ENCODE peak calls at places on chromosomes 2 and 18, in four cellular contexts. One of them, this sample, is unnamed.

GRCh38 chr2:240465268-240465764 is 29.9 kb downstream of the GPC1 start:
- DNase-seq in coronary artery: no peak
- DNase-seq in GM13977: no peak
- DNase-seq in upper lobe of right lung: no peak
- DNase-seq in this sample: no peak

GRCh38 chr2:213251618-213252017 is 32.6 kb upstream of the SPAG16 start:
- DNase-seq in coronary artery: no peak
- DNase-seq in upper lobe of right lung: no peak
- DNase-seq in GM13977: peak; percentile 28
- DNase-seq in this sample: no peak

GRCh38 chr2:38251940-38252339 is 125.1 kb downstream of the ATL2 start:
- DNase-seq in GM13977: no peak
- DNase-seq in upper lobe of right lung: no peak
- DNase-seq in coronary artery: no peak
- DNase-seq in this sample: no peak

GRCh38 chr2:112230371-112230770 is 24.5 kb downstream of the ZC3H8 start:
- DNase-seq in GM13977: no peak
- DNase-seq in upper lobe of right lung: no peak
- DNase-seq in coronary artery: no peak
- DNase-seq in this sample: no peak

GRCh38 chr2:230614913-230615332 is 97.7 kb upstream of the CAB39 start:
- DNase-seq in GM13977: peak; percentile 71
- DNase-seq in upper lobe of right lung: no peak
- DNase-seq in coronary artery: no peak
- DNase-seq in this sample: no peak

GRCh38 chr18:70490008-70490933 is 201.4 kb downstream of the SOCS6 start:
- DNase-seq in GM13977: peak; percentile 21
- DNase-seq in coronary artery: no peak
- DNase-seq in upper lobe of right lung: no peak
- DNase-seq in this sample: no peak

GRCh38 chr2:63054812-63055509 is 4.3 kb downstream of the OTX1 start:
- DNase-seq in GM13977: no peak
- DNase-seq in coronary artery: no peak
- DNase-seq in upper lobe of right lung: no peak
- DNase-seq in this sample: no peak

GRCh38 chr2:203534486-203535077 is 519 bp downstream of the RAPH1 start:
- DNase-seq in upper lobe of right lung: no peak
- DNase-seq in coronary artery: no peak
- DNase-seq in GM13977: peak; percentile 59
- DNase-seq in this sample: no peak

GRCh38 chr2:230885467-230886130 is 20.9 kb downstream of the ITM2C start:
- DNase-seq in GM13977: peak; percentile 64
- DNase-seq in coronary artery: no peak
- DNase-seq in upper lobe of right lung: no peak
- DNase-seq in this sample: no peak

GRCh38 chr2:19801367-19802087 is 100.3 kb downstream of the TTC32 start:
- DNase-seq in upper lobe of right lung: peak; percentile 71
- DNase-seq in coronary artery: peak; percentile 96
- DNase-seq in GM13977: no peak
- DNase-seq in this sample: peak; percentile 46

GRCh38 chr18:74742573-74742972 is 144.9 kb downstream of the ZNF407 start:
- DNase-seq in upper lobe of right lung: no peak
- DNase-seq in GM13977: no peak
- DNase-seq in coronary artery: no peak
- DNase-seq in this sample: no peak

GRCh38 chr2:171814174-171814573 is 79.9 kb downstream of the SLC25A12 start:
- DNase-seq in coronary artery: no peak
- DNase-seq in GM13977: no peak
- DNase-seq in upper lobe of right lung: no peak
- DNase-seq in this sample: no peak

GRCh38 chr18:7980136-7980535 is 413.0 kb downstream of the PTPRM start:
- DNase-seq in GM13977: no peak
- DNase-seq in upper lobe of right lung: no peak
- DNase-seq in coronary artery: no peak
- DNase-seq in this sample: no peak

GRCh38 chr2:24521975-24522639 is 31.1 kb downstream of the NCOA1 start:
- DNase-seq in upper lobe of right lung: no peak
- DNase-seq in coronary artery: no peak
- DNase-seq in GM13977: no peak
- DNase-seq in this sample: no peak

GRCh38 chr18:69648486-69648885 is 247.8 kb downstream of the DOK6 start:
- DNase-seq in GM13977: no peak
- DNase-seq in coronary artery: no peak
- DNase-seq in upper lobe of right lung: no peak
- DNase-seq in this sample: no peak

GRCh38 chr18:69531973-69532372 is 131.3 kb downstream of the DOK6 start:
- DNase-seq in coronary artery: no peak
- DNase-seq in upper lobe of right lung: no peak
- DNase-seq in GM13977: no peak
- DNase-seq in this sample: no peak

GRCh38 chr2:168245074-168245825 is 2.1 kb downstream of the STK39 start:
- DNase-seq in upper lobe of right lung: no peak
- DNase-seq in coronary artery: no peak
- DNase-seq in GM13977: no peak
- DNase-seq in this sample: no peak

GRCh38 chr2:68157002-68157401 is 686 bp upstream of the PNO1 start:
- DNase-seq in coronary artery: no peak
- DNase-seq in GM13977: no peak
- DNase-seq in upper lobe of right lung: peak; percentile 81
- DNase-seq in this sample: no peak

GRCh38 chr2:85273732-85274731 is 53.8 kb downstream of the TGOLN2 start:
- DNase-seq in GM13977: no peak
- DNase-seq in coronary artery: no peak
- DNase-seq in upper lobe of right lung: no peak
- DNase-seq in this sample: no peak

GRCh38 chr2:176491172-176491904 is 222.1 kb downstream of the MTX2 start:
- DNase-seq in upper lobe of right lung: no peak
- DNase-seq in coronary artery: peak; percentile 82
- DNase-seq in GM13977: peak; percentile 87
- DNase-seq in this sample: no peak

GRCh38 chr2:145096582-145096981 is 576.7 kb upstream of the ZEB2 start:
- DNase-seq in GM13977: no peak
- DNase-seq in upper lobe of right lung: no peak
- DNase-seq in coronary artery: no peak
- DNase-seq in this sample: no peak

GRCh38 chr2:49177194-49177593 is 22.9 kb upstream of the FSHR start:
- DNase-seq in coronary artery: no peak
- DNase-seq in GM13977: no peak
- DNase-seq in upper lobe of right lung: no peak
- DNase-seq in this sample: no peak

GRCh38 chr2:42957109-42958035 is 165.0 kb upstream of the HAAO start:
- DNase-seq in GM13977: no peak
- DNase-seq in upper lobe of right lung: no peak
- DNase-seq in coronary artery: no peak
- DNase-seq in this sample: no peak

GRCh38 chr18:9825571-9826073 is 60.2 kb upstream of the TXNDC2 start:
- DNase-seq in upper lobe of right lung: no peak
- DNase-seq in GM13977: no peak
- DNase-seq in coronary artery: no peak
- DNase-seq in this sample: no peak

GRCh38 chr2:1974391-1974790 is 230.1 kb upstream of the PXDN start:
- DNase-seq in GM13977: no peak
- DNase-seq in coronary artery: no peak
- DNase-seq in upper lobe of right lung: no peak
- DNase-seq in this sample: no peak

GRCh38 chr18:45974088-45974536 is 7.0 kb upstream of the EPG5 start:
- DNase-seq in coronary artery: no peak
- DNase-seq in GM13977: peak; percentile 44
- DNase-seq in upper lobe of right lung: no peak
- DNase-seq in this sample: no peak

GRCh38 chr2:88452980-88453582 is 588 bp upstream of the FOXI3 start:
- DNase-seq in coronary artery: no peak
- DNase-seq in upper lobe of right lung: peak; percentile 26
- DNase-seq in GM13977: no peak
- DNase-seq in this sample: no peak

GRCh38 chr18:136433-136832 is 21.9 kb upstream of the USP14 start:
- DNase-seq in coronary artery: no peak
- DNase-seq in GM13977: no peak
- DNase-seq in upper lobe of right lung: no peak
- DNase-seq in this sample: no peak

GRCh38 chr2:237726401-237726830 is 72.2 kb upstream of the RBM44 start:
- DNase-seq in GM13977: no peak
- DNase-seq in coronary artery: no peak
- DNase-seq in upper lobe of right lung: no peak
- DNase-seq in this sample: no peak

GRCh38 chr2:24920813-24921441 is 890 bp upstream of the ADCY3 start:
- DNase-seq in GM13977: no peak
- DNase-seq in coronary artery: no peak
- DNase-seq in upper lobe of right lung: no peak
- DNase-seq in this sample: no peak

GRCh38 chr2:17282245-17282644 is 236.0 kb downstream of the RAD51AP2 start:
- DNase-seq in upper lobe of right lung: no peak
- DNase-seq in coronary artery: no peak
- DNase-seq in GM13977: no peak
- DNase-seq in this sample: no peak

DNA sequence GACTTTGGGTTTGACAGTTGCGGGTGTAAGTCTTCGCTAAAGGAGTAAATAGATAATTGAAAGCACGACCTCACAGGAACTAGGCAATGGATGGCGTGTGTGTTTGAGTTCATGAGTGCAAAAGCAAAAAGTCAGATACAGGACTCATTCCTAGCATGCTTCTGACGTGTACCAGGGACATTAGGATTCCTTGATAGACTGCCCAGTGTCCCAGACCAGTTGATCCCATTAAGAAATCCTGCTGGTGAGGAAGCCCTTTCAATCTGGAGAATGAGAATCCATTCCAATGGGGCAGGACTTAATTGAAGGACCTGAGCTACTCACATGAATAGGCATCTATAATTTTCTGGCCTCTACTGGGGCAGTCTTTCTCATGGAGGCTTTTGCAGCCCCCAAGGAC is 235.4 kb downstream of the RAD51AP2 start:
- DNase-seq in coronary artery: no peak
- DNase-seq in upper lobe of right lung: no peak
- DNase-seq in GM13977: no peak
- DNase-seq in this sample: no peak
- TF ChIP-seq CTCF in coronary artery: no peak
- TF ChIP-seq CTCF in upper lobe of right lung: no peak
- TF ChIP-seq CTCF in GM13977: no peak
- TF ChIP-seq CTCF in this sample: no peak

GRCh38 chr18:58660915-58661314 is 10.3 kb upstream of the MALT1 start:
- DNase-seq in GM13977: no peak
- DNase-seq in upper lobe of right lung: no peak
- DNase-seq in coronary artery: no peak
- DNase-seq in this sample: no peak

GRCh38 chr18:58662118-58662517 is 9.1 kb upstream of the MALT1 start:
- DNase-seq in coronary artery: no peak
- DNase-seq in GM13977: no peak
- DNase-seq in upper lobe of right lung: no peak
- DNase-seq in this sample: no peak

GRCh38 chr18:58659691-58660090 is 11.6 kb upstream of the MALT1 start:
- DNase-seq in upper lobe of right lung: no peak
- DNase-seq in GM13977: no peak
- DNase-seq in coronary artery: no peak
- DNase-seq in this sample: no peak

GRCh38 chr18:58657494-58657893 is 13.8 kb upstream of the MALT1 start:
- DNase-seq in coronary artery: no peak
- DNase-seq in GM13977: no peak
- DNase-seq in upper lobe of right lung: no peak
- DNase-seq in this sample: no peak

DNA sequence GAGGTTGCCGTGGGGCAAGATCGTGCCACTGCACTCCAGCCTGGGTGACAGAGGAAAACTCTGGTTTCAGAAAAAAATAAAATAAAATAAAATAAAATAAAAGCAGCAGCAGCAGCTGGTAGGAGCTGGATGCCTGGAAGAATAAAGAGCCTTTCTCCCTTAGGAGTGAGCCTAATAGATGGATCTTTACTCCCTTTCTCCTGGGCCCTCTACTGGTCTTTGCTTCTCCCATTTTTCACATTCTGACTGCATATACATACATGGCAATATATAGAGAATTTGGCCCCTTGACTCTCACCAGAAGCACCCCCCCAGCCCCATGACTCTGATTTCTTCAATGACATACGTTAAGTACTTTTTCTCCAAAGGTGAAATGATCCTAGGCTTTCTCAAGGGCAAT is 9.8 kb upstream of the MALT1 start:
- DNase-seq in coronary artery: no peak
- DNase-seq in upper lobe of right lung: no peak
- DNase-seq in GM13977: no peak
- DNase-seq in this sample: no peak
- TF ChIP-seq CTCF in coronary artery: no peak
- TF ChIP-seq CTCF in upper lobe of right lung: no peak
- TF ChIP-seq CTCF in GM13977: no peak
- TF ChIP-seq CTCF in this sample: no peak

GRCh38 chr2:169775765-169776482 is 22.7 kb upstream of the SSB start:
- DNase-seq in GM13977: no peak
- DNase-seq in coronary artery: no peak
- DNase-seq in upper lobe of right lung: no peak
- DNase-seq in this sample: no peak

GRCh38 chr2:169775354-169775753 is 23.3 kb upstream of the SSB start:
- DNase-seq in GM13977: no peak
- DNase-seq in coronary artery: no peak
- DNase-seq in upper lobe of right lung: no peak
- DNase-seq in this sample: no peak

GRCh38 chr2:169778421-169778820 is 20.2 kb upstream of the SSB start:
- DNase-seq in coronary artery: no peak
- DNase-seq in GM13977: no peak
- DNase-seq in upper lobe of right lung: no peak
- DNase-seq in this sample: no peak

GRCh38 chr2:169772651-169773050 is 26.0 kb upstream of the SSB start:
- DNase-seq in upper lobe of right lung: no peak
- DNase-seq in coronary artery: no peak
- DNase-seq in GM13977: no peak
- DNase-seq in this sample: no peak

GRCh38 chr2:169776483-169776802 is 22.2 kb upstream of the SSB start:
- DNase-seq in coronary artery: no peak
- DNase-seq in upper lobe of right lung: no peak
- DNase-seq in GM13977: no peak
- DNase-seq in this sample: no peak
- TF ChIP-seq CTCF in coronary artery: no peak
- TF ChIP-seq CTCF in upper lobe of right lung: no peak
- TF ChIP-seq CTCF in GM13977: no peak
- TF ChIP-seq CTCF in this sample: no peak

DNA sequence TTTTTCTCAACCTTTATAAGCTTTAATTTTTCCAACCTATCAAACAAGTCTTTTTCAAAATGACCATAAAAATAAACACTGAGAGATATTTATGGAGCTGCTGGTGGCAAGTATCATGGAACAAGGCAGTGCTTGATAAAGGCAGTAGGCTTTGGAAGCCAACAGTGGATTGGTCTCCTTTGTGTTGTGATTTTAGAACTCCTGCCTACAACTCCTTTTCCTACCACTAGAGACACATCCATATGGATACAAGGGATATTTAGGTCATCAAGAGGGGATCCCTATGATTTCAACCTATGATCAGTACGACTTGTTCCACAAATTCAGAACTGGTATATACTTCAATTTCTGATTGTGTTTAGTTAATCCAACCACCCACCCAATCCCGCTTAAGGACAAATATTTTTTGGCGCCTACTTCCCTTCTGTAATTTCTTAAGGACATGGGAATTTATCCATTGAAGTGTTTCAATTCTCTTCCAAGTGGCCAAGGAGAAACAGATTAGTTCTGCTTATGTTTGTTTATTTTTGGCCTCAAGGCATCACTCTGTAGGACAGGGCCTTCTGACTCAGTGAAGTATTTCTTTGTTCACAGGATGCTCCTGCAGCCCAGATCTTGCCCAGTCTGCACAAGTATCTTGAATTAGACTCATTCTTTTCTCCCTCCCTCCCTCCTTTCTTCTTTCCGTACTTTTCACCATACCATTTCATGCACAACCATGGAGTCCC is 2119.6 kb upstream of the PIK3C3 start:
- DNase-seq in upper lobe of right lung: no peak
- DNase-seq in GM13977: no peak
- DNase-seq in coronary artery: no peak
- DNase-seq in this sample: no peak
- TF ChIP-seq CTCF in upper lobe of right lung: no peak
- TF ChIP-seq CTCF in GM13977: no peak
- TF ChIP-seq CTCF in coronary artery: no peak
- TF ChIP-seq CTCF in this sample: no peak

This sample was measured in omental fat pad.